ENCODE peak calls at places on chromosomes 6 and 20, in five cellular contexts. V is right lobe of liver, N is endothelial cell of umbilical vein, J is heart left ventricle, Q is esophagus squamous epithelium. A is an unnamed sample.

GRCh38 chr6:69887026-69887425 is 20.7 kb downstream of the COL19A1 start:
- DNase-seq in V (no peak), Q (no peak), N (no peak), J (no peak), A (no peak)

GRCh38 chr6:167546611-167547327 is 221.9 kb downstream of the TTLL2 start:
- DNase-seq in Q (no peak), V (peak), J (no peak), N (no peak), A (no peak)

GRCh38 chr20:7196481-7196880 is 429.0 kb downstream of the BMP2 start:
- DNase-seq in Q (no peak), J (no peak), V (no peak), N (no peak), A (no peak)

GRCh38 chr6:20790032-20790791 is 256.0 kb downstream of the CDKAL1 start:
- DNase-seq in V (no peak), Q (no peak), N (no peak), J (no peak), A (no peak)

GRCh38 chr6:137265574-137265973 is 46.4 kb upstream of the IFNGR1 start:
- DNase-seq in N (no peak), V (no peak), Q (no peak), J (no peak), A (no peak)

GRCh38 chr6:143759666-143760065 is 81.9 kb downstream of the PHACTR2 start:
- DNase-seq in V (no peak), J (no peak), Q (no peak), N (peak), A (no peak)

GRCh38 chr6:125057392-125058246 is 95.4 kb downstream of the RNF217 start:
- DNase-seq in Q (no peak), V (peak), J (no peak), N (no peak), A (no peak)

GRCh38 chr20:20823469-20823868 is 111.0 kb upstream of the RALGAPA2 start:
- DNase-seq in Q (no peak), J (no peak), V (peak), N (no peak), A (no peak)

GRCh38 chr6:28750926-28751458 is 172.8 kb downstream of the TRIM27 start:
- DNase-seq in Q (no peak), N (no peak), J (no peak), V (no peak), A (no peak)

GRCh38 chr6:17120019-17120418 is 18.2 kb downstream of the STMND1 start:
- DNase-seq in J (no peak), N (no peak), V (no peak), Q (no peak), A (no peak)

GRCh38 chr6:149062653-149063348 is 254.7 kb upstream of the TAB2 start:
- DNase-seq in Q (no peak), J (no peak), N (no peak), V (no peak), A (no peak)

GRCh38 chr6:10028202-10028601 is 386.7 kb downstream of the TFAP2A start:
- DNase-seq in N (no peak), Q (no peak), J (no peak), V (no peak), A (no peak)

GRCh38 chr6:53982361-53983050 is 128.7 kb upstream of the MLIP start:
- DNase-seq in N (no peak), V (no peak), Q (no peak), J (no peak), A (no peak)

GRCh38 chr20:61445741-61446140 is 193.7 kb downstream of the CDH4 start:
- DNase-seq in Q (no peak), N (no peak), J (no peak), V (no peak), A (no peak)

GRCh38 chr6:71364910-71365542 is 76.4 kb downstream of the OGFRL1 start:
- DNase-seq in V (no peak), Q (no peak), J (no peak), N (no peak), A (no peak)

GRCh38 chr20:25546048-25546447 is 39.3 kb downstream of the NINL start:
- DNase-seq in J (no peak), V (no peak), Q (no peak), N (no peak), A (no peak)

GRCh38 chr6:797479-798077 is 104.6 kb upstream of the EXOC2 start:
- DNase-seq in Q (no peak), N (peak), V (peak), J (no peak), A (peak)

GRCh38 chr6:42938987-42939809 is 9.9 kb downstream of the CNPY3 start:
- DNase-seq in N (no peak), V (peak), Q (no peak), J (no peak), A (no peak)

GRCh38 chr6:42928748-42929087 is 562 bp upstream of the CNPY3 start:
- DNase-seq in J (no peak), N (no peak), V (no peak), Q (no peak), A (no peak)

GRCh38 chr6:136249336-136249735 is 775 bp downstream of the MTFR2 start:
- DNase-seq in V (no peak), Q (no peak), N (peak), J (no peak), A (no peak)

GRCh38 chr6:45432944-45433343 is 55.2 kb upstream of the SUPT3H start:
- DNase-seq in V (no peak), N (peak), J (no peak), Q (no peak), A (no peak)

GRCh38 chr6:126535585-126535984 is 195.7 kb downstream of the CENPW start:
- DNase-seq in Q (no peak), N (no peak), V (no peak), J (no peak), A (no peak)

GRCh38 chr6:47743744-47744143 is 38.1 kb upstream of the OPN5 start:
- DNase-seq in Q (no peak), V (no peak), J (no peak), N (no peak), A (no peak)

GRCh38 chr6:137122612-137123011 is 50.8 kb downstream of the IL22RA2 start:
- DNase-seq in V (no peak), N (no peak), J (no peak), Q (no peak), A (no peak)

GRCh38 chr6:122035193-122035592 is 364.3 kb upstream of the HSF2 start:
- DNase-seq in Q (no peak), N (no peak), V (no peak), J (no peak), A (no peak)

GRCh38 chr6:107107791-107108190 is 7.5 kb downstream of the BEND3 start:
- DNase-seq in J (no peak), Q (no peak), N (no peak), V (no peak), A (no peak)

GRCh38 chr6:75306074-75306473 is 21.5 kb upstream of the TMEM30A start:
- DNase-seq in J (no peak), V (no peak), N (peak), Q (no peak), A (no peak)

GRCh38 chr6:105839266-105839665 is 246.9 kb upstream of the PRDM1 start:
- DNase-seq in V (no peak), Q (no peak), J (no peak), N (no peak), A (no peak)

GRCh38 chr20:13341737-13342393 is 120.8 kb downstream of the ISM1 start:
- DNase-seq in V (no peak), N (no peak), Q (no peak), J (no peak), A (no peak)

GRCh38 chr20:58553166-58553696 is 38.0 kb upstream of the APCDD1L start:
- DNase-seq in V (no peak), Q (no peak), N (no peak), J (no peak), A (peak)

GRCh38 chr6:33375143-33375649 is 16.4 kb upstream of the KIFC1 start:
- DNase-seq in N (peak), Q (no peak), V (peak), J (peak), A (peak)

GRCh38 chr6:109580519-109580918 is 97.5 kb upstream of the ZBTB24 start:
- DNase-seq in N (peak), J (no peak), V (no peak), Q (no peak), A (no peak)

GRCh38 chr6:30075094-30075986 is at the start of gene RNF39:
- DNase-seq in V (no peak), J (peak), N (no peak), Q (no peak), A (no peak)

GRCh38 chr6:30073489-30074240 is 1.9 kb downstream of the RNF39 start:
- DNase-seq in Q (no peak), V (no peak), N (no peak), J (no peak), A (no peak)

GRCh38 chr6:30076333-30076732 is 764 bp upstream of the RNF39 start:
- DNase-seq in J (no peak), V (no peak), Q (no peak), N (no peak), A (peak)

GRCh38 chr6:30075987-30076311 is 380 bp upstream of the RNF39 start:
- DNase-seq in J (no peak), N (no peak), Q (no peak), V (no peak), A (no peak)

DNA sequence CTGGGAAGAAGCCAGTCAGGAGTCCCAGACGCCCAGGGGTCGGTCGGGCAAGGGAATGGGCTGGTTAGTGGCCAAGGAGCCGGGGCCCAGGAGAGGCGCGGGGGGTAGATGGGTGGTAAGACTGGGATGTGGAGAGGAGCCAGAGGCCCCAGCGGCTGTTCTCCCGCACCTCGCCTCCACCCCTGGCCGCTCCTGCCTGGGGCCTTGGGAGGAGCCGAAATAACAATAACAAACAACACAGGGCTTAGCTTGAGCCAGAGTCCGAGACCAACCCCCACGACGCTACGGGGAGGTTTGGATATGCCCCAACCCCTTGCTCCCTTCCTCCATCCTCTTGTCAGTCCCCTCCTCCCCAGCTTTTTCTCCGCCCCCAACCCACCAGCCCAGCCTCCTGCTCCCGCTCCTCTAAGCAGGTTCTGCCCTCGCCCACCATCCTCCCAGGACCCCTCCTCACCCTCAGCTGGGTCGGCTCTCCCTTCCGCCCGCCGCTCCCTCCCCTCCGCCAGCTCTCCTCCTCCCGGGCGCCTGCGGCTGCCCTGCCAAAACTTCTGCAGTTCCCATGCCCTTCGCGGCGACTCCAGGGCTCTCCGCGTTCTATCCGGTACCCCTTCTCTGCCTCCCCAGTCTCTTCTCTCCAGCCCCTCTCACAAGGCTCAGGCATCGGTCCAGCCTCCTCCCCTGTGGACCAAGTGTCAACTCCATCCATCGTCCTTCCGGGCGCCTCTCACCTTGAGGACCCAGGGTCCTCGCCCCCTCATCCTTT is 1.1 kb downstream of the RNF39 start:
- DNase-seq in N (no peak), J (no peak), V (no peak), Q (no peak), A (no peak)
- TF ChIP-seq POLR2A in N (no peak), J (no peak), V (no peak), Q (no peak), A (no peak)

GRCh38 chr20:37096415-37097039 is 730 bp upstream of the RBL1 start:
- DNase-seq in J (no peak), Q (no peak), N (no peak), V (no peak), A (no peak)

GRCh38 chr20:37090357-37090871 is 5.4 kb downstream of the RBL1 start:
- DNase-seq in N (no peak), V (no peak), Q (no peak), J (no peak), A (no peak)

GRCh38 chr20:37095108-37095608 is 639 bp downstream of the RBL1 start:
- DNase-seq in J (no peak), V (no peak), Q (no peak), N (no peak), A (no peak)

GRCh38 chr20:37095609-37096414 is at the start of gene RBL1:
- DNase-seq in N (peak), Q (peak), V (peak), J (peak), A (peak)
- TF ChIP-seq POLR2A in N (peak), Q (no peak), V (peak), J (no peak), A (no peak)

GRCh38 chr6:35259194-35259945 is at the start of gene ZNF76:
- DNase-seq in V (peak), N (peak), J (peak), Q (peak), A (peak)
- TF ChIP-seq POLR2A in V (peak), N (peak), J (no peak), Q (no peak), A (peak)

GRCh38 chr20:46123482-46124245 is 5.5 kb downstream of the CD40 start:
- DNase-seq in J (no peak), Q (no peak), N (no peak), V (no peak), A (no peak)
- TF ChIP-seq POLR2A in J (no peak), Q (no peak), N (no peak), V (no peak), A (no peak)

DNA sequence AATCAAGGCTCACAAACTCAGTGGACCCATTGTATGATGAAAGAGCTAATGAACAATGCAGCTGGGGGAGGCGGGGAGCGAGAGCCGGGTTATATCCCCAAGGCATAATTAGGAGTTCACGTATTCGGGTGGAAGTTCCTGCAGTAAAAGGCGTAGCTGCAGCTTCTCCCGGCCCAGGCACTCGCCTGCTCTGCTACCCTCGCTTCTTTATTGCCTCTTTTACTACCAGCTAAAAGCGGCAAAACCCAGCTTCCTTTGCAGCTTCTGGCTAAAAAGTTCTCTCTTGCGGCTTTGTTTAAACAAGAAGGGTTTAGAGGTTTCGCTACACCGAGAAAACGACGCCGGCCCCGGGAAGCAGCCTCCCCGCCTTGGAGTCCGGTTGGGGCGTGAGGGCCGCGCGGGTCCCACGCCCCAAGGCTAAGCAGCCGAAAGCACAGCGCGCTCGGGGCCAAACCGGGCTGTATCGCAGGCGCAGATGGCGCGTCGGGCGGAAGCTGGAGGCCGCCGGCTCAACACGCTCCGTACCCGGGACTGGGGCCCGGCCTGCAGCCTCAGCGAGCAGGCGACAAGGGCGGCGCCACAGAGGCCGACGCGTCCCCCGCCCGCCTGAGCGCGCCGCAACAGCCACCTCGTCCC is 1.6 kb downstream of the ZBTB2 start:
- DNase-seq in N (peak), J (peak), V (peak), Q (peak), A (peak)
- TF ChIP-seq POLR2A in N (peak), J (no peak), V (peak), Q (no peak), A (peak)

GRCh38 chr6:31729979-31730630 is 1.0 kb upstream of the DDAH2 start:
- DNase-seq in J (peak), N (peak), Q (no peak), V (peak), A (peak)
- TF ChIP-seq POLR2A in J (peak), N (peak), Q (no peak), V (peak), A (no peak)

GRCh38 chr6:41714556-41715273 is 20.7 kb downstream of the TFEB start:
- DNase-seq in J (no peak), N (no peak), Q (no peak), V (no peak), A (no peak)

GRCh38 chr6:41713161-41713649 is 22.2 kb downstream of the TFEB start:
- DNase-seq in Q (no peak), J (peak), N (no peak), V (peak), A (peak)

GRCh38 chr6:41712651-41713103 is 22.7 kb downstream of the TFEB start:
- DNase-seq in N (no peak), J (peak), V (peak), Q (no peak), A (peak)

GRCh38 chr6:41715779-41716515 is 19.5 kb downstream of the TFEB start:
- DNase-seq in J (no peak), V (no peak), Q (no peak), N (no peak), A (no peak)

GRCh38 chr6:41713650-41714291 is 21.6 kb downstream of the TFEB start:
- DNase-seq in V (no peak), Q (no peak), J (no peak), N (no peak), A (peak)
- TF ChIP-seq POLR2A in V (no peak), Q (no peak), J (no peak), N (no peak), A (no peak)

GRCh38 chr20:38260025-38260377 is 534 bp downstream of the KIAA1755 start:
- DNase-seq in J (no peak), Q (no peak), N (no peak), V (peak), A (no peak)
- TF ChIP-seq POLR2A in J (no peak), Q (no peak), N (no peak), V (no peak), A (no peak)

DNA sequence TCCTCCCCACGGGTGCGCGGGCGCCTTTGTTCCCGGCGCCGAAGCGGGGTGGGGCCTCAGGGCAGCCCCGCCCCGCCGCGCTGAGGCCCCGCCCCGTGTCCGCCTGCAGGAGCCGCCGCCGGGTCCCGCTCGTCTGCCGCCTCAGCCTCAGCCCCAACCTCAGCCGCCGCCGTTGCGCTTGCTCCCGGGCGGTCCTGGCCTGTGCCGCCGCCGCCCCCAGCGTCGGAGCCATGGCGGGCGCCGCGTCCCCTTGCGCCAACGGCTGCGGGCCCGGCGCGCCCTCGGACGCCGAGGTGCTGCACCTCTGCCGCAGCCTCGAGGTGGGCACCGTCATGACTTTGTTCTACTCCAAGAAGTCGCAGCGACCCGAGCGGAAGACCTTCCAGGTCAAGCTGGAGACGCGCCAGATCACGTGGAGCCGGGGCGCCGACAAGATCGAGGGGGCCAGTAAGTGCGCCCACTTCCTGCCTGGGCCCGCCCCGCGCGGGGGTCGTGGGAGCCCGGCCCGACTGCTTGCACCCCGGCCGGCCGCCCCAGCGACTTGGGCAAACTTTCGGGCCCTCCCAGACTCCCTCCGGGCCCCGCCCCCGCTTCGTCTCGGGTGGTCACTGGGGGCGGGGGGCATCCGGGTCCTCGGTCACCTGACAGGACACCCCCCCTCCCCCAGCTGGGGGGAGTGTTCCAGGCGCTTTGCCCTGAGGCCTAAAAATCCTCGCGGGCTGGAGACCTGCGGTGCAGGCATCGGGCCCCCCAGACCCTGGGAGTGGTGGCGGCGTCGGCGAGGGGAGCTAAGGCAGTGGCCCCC is at the start of gene PLCG1:
- DNase-seq in Q (peak), N (peak), J (peak), V (peak), A (peak)
- TF ChIP-seq POLR2A in Q (no peak), N (no peak), J (no peak), V (no peak), A (peak)